ENCODE peak calls at places on chromosomes 16 and 17, in seven cellular contexts. X is esophagus muscularis mucosa, H is A549, D is ovary, T is body of pancreas, S is sigmoid colon, Y is Peyer's patch. P is an unnamed sample.

GRCh38 chr16:8375208-8375607 is 215.1 kb downstream of the TMEM114 start:
- DNase-seq in H (no peak), T (no peak), D (no peak), S (no peak), X (no peak), Y (no peak), P (no peak)

GRCh38 chr17:63258785-63259184 is 187.3 kb downstream of the CYB561 start:
- DNase-seq in Y (no peak), T (no peak), D (no peak), S (no peak), X (no peak), H (no peak), P (no peak)

GRCh38 chr16:85437161-85438052 is 175.7 kb upstream of the GSE1 start:
- DNase-seq in Y (peak; percentile 81), H (no peak), S (peak; percentile 80), T (peak; percentile 69), D (no peak), X (no peak), P (peak; percentile 77)

GRCh38 chr16:88498576-88499208 is 45.6 kb downstream of the ZFPM1 start:
- DNase-seq in X (no peak), S (no peak), H (no peak), D (no peak), T (no peak), Y (no peak), P (no peak)

GRCh38 chr17:6059406-6059805 is 10.8 kb upstream of the WSCD1 start:
- DNase-seq in S (no peak), X (no peak), Y (no peak), H (no peak), D (no peak), T (no peak), P (no peak)

GRCh38 chr16:50665128-50665878 is 15.8 kb downstream of the SNX20 start:
- DNase-seq in X (peak; percentile 95), H (peak; percentile 74), T (peak; percentile 90), Y (peak; percentile 90), D (peak; percentile 74), S (peak; percentile 86), P (peak; percentile 85)

GRCh38 chr16:88012360-88012759 is 61.1 kb downstream of the BANP start:
- DNase-seq in S (no peak), X (no peak), D (no peak), H (no peak), Y (no peak), T (no peak), P (no peak)

GRCh38 chr17:77451271-77451893 is 310.6 kb downstream of the SEC14L1 start:
- DNase-seq in D (peak; percentile 83), T (peak; percentile 68), H (no peak), X (no peak), Y (peak; percentile 91), S (peak; percentile 89), P (peak; percentile 71)

GRCh38 chr16:24491721-24492120 is 47.6 kb upstream of the RBBP6 start:
- DNase-seq in T (no peak), H (no peak), X (no peak), Y (no peak), S (no peak), D (no peak), P (no peak)

GRCh38 chr17:71453876-71454422 is 666.9 kb upstream of the SOX9 start:
- DNase-seq in D (no peak), H (no peak), T (no peak), Y (no peak), X (no peak), S (no peak), P (no peak)

GRCh38 chr17:47802341-47803022 is 19.1 kb downstream of the OSBPL7 start:
- DNase-seq in D (no peak), H (peak; percentile 92), T (peak; percentile 53), S (no peak), Y (peak; percentile 74), X (no peak), P (no peak)

GRCh38 chr16:86070971-86071370 is 172.0 kb downstream of the IRF8 start:
- DNase-seq in S (no peak), X (no peak), D (no peak), Y (no peak), H (no peak), T (no peak), P (no peak)

GRCh38 chr16:58028541-58029070 is 3.1 kb downstream of the MMP15 start:
- DNase-seq in H (no peak), T (no peak), D (no peak), Y (no peak), S (no peak), X (no peak), P (no peak)

GRCh38 chr17:72122668-72123495 is 2.1 kb downstream of the SOX9 start:
- DNase-seq in S (peak; percentile 70), H (no peak), D (no peak), Y (peak; percentile 54), T (peak; percentile 30), X (no peak), P (no peak)

GRCh38 chr16:1745181-1745899 is 26.0 kb downstream of the NME3 start:
- DNase-seq in T (no peak), H (no peak), X (no peak), S (no peak), D (no peak), Y (no peak), P (no peak)

GRCh38 chr17:8447816-8448215 is 12.1 kb downstream of the NDEL1 start:
- DNase-seq in S (no peak), D (no peak), Y (no peak), H (no peak), T (no peak), X (no peak), P (no peak)

GRCh38 chr17:67377727-67378443 is 804 bp downstream of the PITPNC1 start:
- DNase-seq in H (peak; percentile 58), S (peak; percentile 77), T (peak; percentile 61), Y (peak; percentile 77), D (peak; percentile 45), X (no peak), P (peak; percentile 47)

GRCh38 chr16:53100889-53101288 is 46.1 kb downstream of the CHD9 start:
- DNase-seq in S (no peak), T (no peak), D (no peak), X (no peak), H (no peak), Y (no peak), P (no peak)

GRCh38 chr17:76391200-76391715 is 6.8 kb downstream of the SPHK1 start:
- DNase-seq in X (no peak), T (no peak), D (no peak), S (no peak), H (no peak), Y (no peak), P (no peak)

GRCh38 chr16:58497935-58498334 is 2.0 kb upstream of the NDRG4 start:
- DNase-seq in T (peak; percentile 12), X (no peak), Y (no peak), S (no peak), D (no peak), H (no peak), P (no peak)

GRCh38 chr17:72434991-72435618 is 314.3 kb downstream of the SOX9 start:
- DNase-seq in D (no peak), Y (no peak), H (no peak), T (no peak), X (no peak), S (no peak), P (no peak)

GRCh38 chr17:70187383-70187782 is 18.1 kb downstream of the KCNJ2 start:
- DNase-seq in T (no peak), X (no peak), S (no peak), D (no peak), Y (no peak), H (no peak), P (no peak)

GRCh38 chr17:59561042-59561441 is 4.4 kb upstream of the DHX40 start:
- DNase-seq in H (peak; percentile 56), Y (no peak), S (no peak), D (no peak), X (no peak), T (no peak), P (no peak)

GRCh38 chr17:48456584-48456983 is 26.6 kb upstream of the SKAP1 start:
- DNase-seq in T (no peak), H (no peak), X (no peak), S (no peak), D (no peak), Y (peak; percentile 77), P (no peak)

GRCh38 chr16:84827131-84827574 is 7.4 kb downstream of the CRISPLD2 start:
- DNase-seq in Y (no peak), X (no peak), S (peak; percentile 92), T (no peak), H (no peak), D (peak; percentile 54), P (peak; percentile 57)

GRCh38 chr17:82302498-82302963 is 14.9 kb downstream of the CD7 start:
- DNase-seq in Y (no peak), H (no peak), T (no peak), D (no peak), X (no peak), S (no peak), P (no peak)

DNA sequence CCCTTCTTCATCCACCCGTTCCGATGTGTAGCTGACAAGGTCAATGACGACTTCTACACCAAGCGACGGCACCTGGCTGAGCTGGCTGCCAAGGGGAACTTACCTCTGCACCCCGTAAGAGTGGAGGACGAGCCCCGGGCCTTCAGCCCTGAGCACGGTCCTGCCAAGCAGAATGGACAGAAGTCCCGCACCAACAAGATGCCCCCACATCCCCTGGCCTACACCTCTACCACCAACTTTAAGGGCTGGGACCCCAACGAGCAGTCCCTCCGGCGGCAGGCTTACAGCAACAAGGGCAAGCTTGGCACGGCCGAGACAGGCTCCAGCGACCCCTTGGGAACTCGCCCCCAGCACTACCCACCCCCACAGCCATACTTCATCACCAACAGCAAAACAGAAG is 333.6 kb downstream of the SHISA9 start:
- DNase-seq in D (no peak), T (no peak), X (no peak), H (no peak), Y (no peak), S (no peak), P (no peak)
- TF ChIP-seq CTCF in D (no peak), T (no peak), X (no peak), H (no peak), Y (no peak), S (no peak), P (no peak)

GRCh38 chr17:45060382-45060823 is 714 bp upstream of the NMT1 start:
- DNase-seq in S (no peak), H (no peak), Y (no peak), T (no peak), D (no peak), X (no peak), P (no peak)

GRCh38 chr17:45060824-45061605 is at the start of gene NMT1:
- DNase-seq in X (peak; percentile 100), T (peak; percentile 97), S (peak; percentile 99), D (peak; percentile 98), Y (peak; percentile 99), H (peak; percentile 99), P (peak; percentile 98)

GRCh38 chr17:45063198-45063597 is 2.1 kb downstream of the NMT1 start:
- DNase-seq in S (no peak), H (no peak), Y (no peak), X (no peak), D (no peak), T (no peak), P (no peak)

GRCh38 chr17:45061606-45062205 is 589 bp downstream of the NMT1 start:
- DNase-seq in X (no peak), Y (no peak), H (no peak), S (no peak), T (no peak), D (no peak), P (no peak)
- TF ChIP-seq POLR2A in X (no peak), Y (no peak), H (no peak), S (no peak), T (no peak), D (no peak), P (no peak)

GRCh38 chr16:48564544-48565444 is 45.2 kb downstream of the N4BP1 start:
- DNase-seq in H (no peak), D (no peak), S (no peak), Y (no peak), T (no peak), X (no peak), P (no peak)
- H3K27ac ChIP-seq in H (no peak overlapping the region), D (no peak overlapping the region), S (no peak overlapping the region), Y (no peak overlapping the region), T (no peak overlapping the region), X (no peak overlapping the region), P (no peak overlapping the region)

GRCh38 chr17:32007463-32008298 is 498 bp downstream of the LRRC37B start:
- DNase-seq in X (no peak), H (peak; percentile 45), D (peak; percentile 26), S (no peak), T (peak; percentile 29), Y (peak; percentile 64), P (peak; percentile 27)
- TF ChIP-seq CTCF in X (no peak), H (no peak), D (no peak), S (no peak), T (no peak), Y (no peak), P (no peak)